ENCODE peak calls at places on chromosomes 12 and 14, in five cellular contexts. G, Y, N, D and H are unnamed samples.

GRCh38 chr12:94242871-94243270 is 94.5 kb downstream of the PLXNC1 start:
- DNase-seq in G (no peak), Y (no peak), N (no peak), D (peak; percentile 81), H (no peak)

GRCh38 chr12:69123909-69124638 is 115.3 kb upstream of the CPSF6 start:
- DNase-seq in G (no peak), Y (no peak), N (no peak), D (no peak), H (no peak)

GRCh38 chr12:52506858-52507715 is 13.1 kb downstream of the KRT5 start:
- DNase-seq in G (no peak), Y (peak; percentile 75), N (no peak), D (no peak), H (no peak)

GRCh38 chr14:61188196-61188595 is 92.9 kb downstream of the TMEM30B start:
- DNase-seq in G (peak; percentile 89), Y (peak; percentile 43), N (no peak), D (no peak), H (no peak)

GRCh38 chr12:63915105-63915830 is 70.8 kb downstream of the SRGAP1 start:
- DNase-seq in G (no peak), Y (peak; percentile 58), N (no peak), D (no peak), H (no peak)

GRCh38 chr14:46490150-46490769 is 161.3 kb downstream of the RPL10L start:
- DNase-seq in G (no peak), Y (no peak), N (no peak), D (no peak), H (peak; percentile 18)

GRCh38 chr12:6263931-6264330 is 46.6 kb upstream of the PLEKHG6 start:
- DNase-seq in G (no peak), Y (no peak), N (no peak), D (peak; percentile 11), H (no peak)

GRCh38 chr14:103734081-103734888 is 18.7 kb downstream of the ZFYVE21 start:
- DNase-seq in G (peak; percentile 74), Y (no peak), N (no peak), D (peak; percentile 62), H (no peak)

GRCh38 chr14:91284791-91285548 is 40.5 kb upstream of the GPR68 start:
- DNase-seq in G (no peak), Y (no peak), N (no peak), D (no peak), H (no peak)

GRCh38 chr12:21851151-21851550 is 76.6 kb upstream of the KCNJ8 start:
- DNase-seq in G (no peak), Y (no peak), N (no peak), D (no peak), H (no peak)

GRCh38 chr12:110312581-110313360 is 31.7 kb downstream of the ATP2A2 start:
- DNase-seq in G (no peak), Y (peak; percentile 43), N (no peak), D (no peak), H (no peak)

GRCh38 chr14:104953896-104954656 is 24.1 kb downstream of the AHNAK2 start:
- DNase-seq in G (no peak), Y (no peak), N (no peak), D (peak; percentile 59), H (no peak)

GRCh38 chr12:123714302-123714627 is 2.1 kb downstream of the ATP6V0A2 start:
- DNase-seq in G (no peak), Y (no peak), N (no peak), D (no peak), H (no peak)

GRCh38 chr14:89419973-89420482 is 3.0 kb upstream of the FOXN3 start:
- DNase-seq in G (no peak), Y (no peak), N (no peak), D (no peak), H (no peak)

GRCh38 chr12:19458733-19459132 is 19.4 kb downstream of the AEBP2 start:
- DNase-seq in G (no peak), Y (no peak), N (no peak), D (no peak), H (no peak)

GRCh38 chr12:44847403-44847802 is 28.7 kb downstream of the NELL2 start:
- DNase-seq in G (no peak), Y (no peak), N (no peak), D (no peak), H (no peak)

GRCh38 chr12:106953352-106954260 is 2.1 kb upstream of the TMEM263 start:
- DNase-seq in G (no peak), Y (no peak), N (no peak), D (no peak), H (no peak)

GRCh38 chr14:50021261-50021660 is 95.1 kb downstream of the VCPKMT start:
- DNase-seq in G (no peak), Y (no peak), N (no peak), D (no peak), H (no peak)

GRCh38 chr14:50020184-50020583 is 96.2 kb downstream of the VCPKMT start:
- DNase-seq in G (no peak), Y (no peak), N (no peak), D (no peak), H (no peak)

GRCh38 chr14:50022661-50023060 is 93.7 kb downstream of the VCPKMT start:
- DNase-seq in G (no peak), Y (no peak), N (no peak), D (no peak), H (no peak)

GRCh38 chr14:50018236-50019210 is 97.8 kb downstream of the VCPKMT start:
- DNase-seq in G (no peak), Y (no peak), N (no peak), D (no peak), H (peak; percentile 62)

DNA sequence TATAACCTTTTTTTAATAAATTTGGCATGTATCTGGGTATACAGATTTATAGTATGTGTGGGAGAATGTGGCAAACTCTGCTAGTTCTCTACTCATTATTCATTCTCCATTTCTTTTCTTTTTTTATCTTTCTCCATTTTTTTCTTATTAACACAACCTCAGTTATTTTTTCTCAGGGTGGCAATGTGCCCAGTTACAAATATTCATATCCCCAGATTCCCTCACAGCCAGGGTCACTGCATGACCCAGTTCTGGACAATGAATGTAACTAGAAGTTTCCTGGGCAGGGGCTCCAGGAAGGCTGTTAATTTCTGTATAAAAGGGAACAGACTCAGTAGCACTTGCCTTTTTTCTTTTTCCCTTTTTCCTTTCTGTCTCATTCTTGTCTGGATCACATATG is 95.6 kb downstream of the VCPKMT start:
- DNase-seq in G (no peak), Y (no peak), N (no peak), D (no peak), H (no peak)
- H3K27ac ChIP-seq in G (no peak overlapping the region), Y (no peak overlapping the region), N (no peak overlapping the region), D (peak overlapping the region; percentile 42), H (no peak overlapping the region)

GRCh38 chr12:40241741-40242140 is 16.9 kb downstream of the LRRK2 start:
- DNase-seq in G (no peak), Y (no peak), N (no peak), D (no peak), H (no peak)
- H3K27ac ChIP-seq in G (no peak overlapping the region), Y (no peak overlapping the region), N (no peak overlapping the region), D (no peak overlapping the region), H (no peak overlapping the region)

GRCh38 chr12:116818948-116819832 is 62.1 kb downstream of the HRK start:
- DNase-seq in G (peak; percentile 97), Y (peak; percentile 89), N (peak; percentile 93), D (peak; percentile 95), H (peak; percentile 87)

GRCh38 chr12:116818341-116818856 is 62.8 kb downstream of the HRK start:
- DNase-seq in G (no peak), Y (no peak), N (peak; percentile 48), D (peak; percentile 73), H (peak; percentile 25)

GRCh38 chr12:116808113-116808786 is 70.1 kb downstream of the RNFT2 start:
- DNase-seq in G (no peak), Y (no peak), N (no peak), D (peak; percentile 52), H (no peak)

GRCh38 chr12:116812238-116812637 is 69.0 kb downstream of the HRK start:
- DNase-seq in G (no peak), Y (no peak), N (no peak), D (peak; percentile 59), H (no peak)

GRCh38 chr12:116813271-116814041 is 67.8 kb downstream of the HRK start:
- DNase-seq in G (no peak), Y (no peak), N (no peak), D (no peak), H (no peak)
- H3K27ac ChIP-seq in G (no peak overlapping the region), Y (no peak overlapping the region), N (no peak overlapping the region), D (no peak overlapping the region), H (no peak overlapping the region)

GRCh38 chr12:54014315-54015209 is 5.8 kb downstream of the HOXC8 start:
- DNase-seq in G (no peak), Y (no peak), N (no peak), D (no peak), H (no peak)
- H3K27ac ChIP-seq in G (peak overlapping the region; percentile 32), Y (peak overlapping the region; percentile 99), N (no peak overlapping the region), D (no peak overlapping the region), H (no peak overlapping the region)

GRCh38 chr12:51245476-51246253 is 7.0 kb downstream of the DAZAP2 start:
- DNase-seq in G (no peak), Y (no peak), N (no peak), D (no peak), H (no peak)
- H3K27ac ChIP-seq in G (no peak overlapping the region), Y (no peak overlapping the region), N (peak overlapping the region; percentile 40), D (peak overlapping the region; percentile 78), H (no peak overlapping the region)

GRCh38 chr12:77065361-77066204 is at the start of gene E2F7:
- DNase-seq in G (peak; percentile 95), Y (peak; percentile 96), N (peak; percentile 81), D (peak; percentile 93), H (peak; percentile 93)
- H3K27ac ChIP-seq in G (no peak within 1 kb of the TSS), Y (peak within 1 kb of the TSS; percentile 88), N (no peak within 1 kb of the TSS), D (peak within 1 kb of the TSS; percentile 48), H (no peak within 1 kb of the TSS)

GRCh38 chr14:65613251-65613650 is 200.7 kb downstream of the FUT8 start:
- DNase-seq in G (no peak), Y (no peak), N (no peak), D (no peak), H (no peak)
- H3K27ac ChIP-seq in G (no peak overlapping the region), Y (no peak overlapping the region), N (no peak overlapping the region), D (no peak overlapping the region), H (no peak overlapping the region)